ENCODE peak calls at places on chromosomes 4 and X, in five cellular contexts. B, E, X, A and J are unnamed samples.

GRCh38 chrX:22121161-22121560 is 89.0 kb downstream of the PHEX start:
- DNase-seq in B (no peak), E (no peak), X (no peak), A (no peak), J (no peak)

GRCh38 chr4:180990931-180991330 is 1252.3 kb upstream of the TENM3 start:
- DNase-seq in B (no peak), E (no peak), X (no peak), A (no peak), J (no peak)

GRCh38 chr4:94545296-94545695 is 93.6 kb downstream of the PDLIM5 start:
- DNase-seq in B (peak), E (no peak), X (no peak), A (no peak), J (no peak)

GRCh38 chr4:78764498-78764961 is 11.6 kb upstream of the BMP2K start:
- DNase-seq in B (peak), E (no peak), X (no peak), A (no peak), J (no peak)

GRCh38 chrX:153969125-153969903 is 2.3 kb downstream of the HCFC1 start:
- DNase-seq in B (no peak), E (no peak), X (no peak), A (no peak), J (peak)

GRCh38 chr4:186809070-186809469 is 85.4 kb upstream of the FAT1 start:
- DNase-seq in B (no peak), E (no peak), X (no peak), A (no peak), J (no peak)

GRCh38 chr4:185730387-185730786 is 81.6 kb downstream of the SORBS2 start:
- DNase-seq in B (peak), E (no peak), X (no peak), A (no peak), J (peak)

GRCh38 chrX:150870487-150871340 is 27.8 kb downstream of the CD99L2 start:
- DNase-seq in B (peak), E (no peak), X (no peak), A (no peak), J (peak)

GRCh38 chr4:184420881-184421416 is 53.4 kb downstream of the IRF2 start:
- DNase-seq in B (no peak), E (no peak), X (no peak), A (no peak), J (no peak)

GRCh38 chr4:14856076-14856926 is 146.0 kb upstream of the CPEB2 start:
- DNase-seq in B (peak), E (no peak), X (no peak), A (no peak), J (peak)

GRCh38 chr4:2408401-2408958 is 10.0 kb downstream of the ZFYVE28 start:
- DNase-seq in B (no peak), E (no peak), X (no peak), A (no peak), J (peak)

GRCh38 chr4:156654410-156654809 is 317.2 kb downstream of the PDGFC start:
- DNase-seq in B (no peak), E (no peak), X (no peak), A (no peak), J (peak)

GRCh38 chrX:123860506-123860840 is 620 bp downstream of the XIAP start:
- DNase-seq in B (no peak), E (no peak), X (no peak), A (no peak), J (peak)

GRCh38 chr4:34181311-34181808 is 2063.0 kb downstream of the ARAP2 start:
- DNase-seq in B (peak), E (no peak), X (no peak), A (no peak), J (no peak)

GRCh38 chrX:43328358-43328946 is 327.6 kb upstream of the MAOA start:
- DNase-seq in B (no peak), E (no peak), X (no peak), A (no peak), J (no peak)

GRCh38 chr4:41160010-41160789 is 54.1 kb downstream of the APBB2 start:
- DNase-seq in B (peak), E (no peak), X (no peak), A (no peak), J (no peak)

GRCh38 chrX:95076449-95076848 is 1402.4 kb downstream of the FAM133A start:
- DNase-seq in B (peak), E (no peak), X (no peak), A (no peak), J (peak)

GRCh38 chrX:10548681-10549080 is 71.7 kb downstream of the MID1 start:
- DNase-seq in B (no peak), E (no peak), X (no peak), A (no peak), J (no peak)

GRCh38 chr4:25814323-25814722 is 48.5 kb downstream of the SEL1L3 start:
- DNase-seq in B (peak), E (no peak), X (no peak), A (peak), J (no peak)

GRCh38 chr4:76738081-76738931 is 159.6 kb downstream of the SOWAHB start:
- DNase-seq in B (peak), E (no peak), X (no peak), A (no peak), J (no peak)

GRCh38 chrX:18674417-18674787 is 2.5 kb upstream of the RS1 start:
- DNase-seq in B (no peak), E (peak), X (peak), A (peak), J (no peak)

GRCh38 chr4:7787067-7787466 is 152.6 kb downstream of the AFAP1 start:
- DNase-seq in B (no peak), E (no peak), X (no peak), A (no peak), J (no peak)

GRCh38 chrX:20270557-20270880 is 3.8 kb upstream of the RPS6KA3 start:
- DNase-seq in B (peak), E (no peak), X (no peak), A (no peak), J (no peak)

GRCh38 chr4:6761540-6762243 is 20.8 kb upstream of the KIAA0232 start:
- DNase-seq in B (no peak), E (no peak), X (no peak), A (no peak), J (no peak)

GRCh38 chr4:184845367-184846011 is 19.7 kb upstream of the ACSL1 start:
- DNase-seq in B (peak), E (no peak), X (no peak), A (no peak), J (no peak)

GRCh38 chrX:154436597-154437397 is at the start of gene GDI1:
- DNase-seq in B (peak), E (no peak), X (peak), A (peak), J (peak)

GRCh38 chr4:24794916-24795665 is at the start of gene SOD3:
- DNase-seq in B (peak), E (peak), X (peak), A (peak), J (no peak)

DNA sequence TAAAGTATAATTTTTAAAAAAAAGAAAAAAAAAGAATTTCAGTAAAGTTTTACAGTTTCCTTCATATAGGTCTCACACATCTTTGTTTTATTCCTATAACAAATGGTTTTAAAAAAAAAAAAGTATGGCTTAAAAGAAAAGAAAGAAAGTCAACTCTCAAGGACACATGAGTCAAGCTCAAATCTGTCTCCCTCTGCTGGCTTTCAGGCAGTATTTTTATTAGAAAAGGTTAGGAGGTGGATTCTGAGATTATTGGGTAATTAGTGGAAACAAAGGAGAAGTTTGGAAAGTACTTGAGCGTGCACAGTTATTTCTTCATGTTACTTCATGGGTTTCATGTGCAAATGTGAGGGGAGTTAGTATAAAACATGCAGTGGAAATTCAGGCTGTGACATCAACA is 36.6 kb upstream of the BTC start:
- DNase-seq in B (peak), E (no peak), X (no peak), A (no peak), J (peak)
- TF ChIP-seq CTCF in B (peak), E (peak), X (peak), A (no peak), J (no peak)

DNA sequence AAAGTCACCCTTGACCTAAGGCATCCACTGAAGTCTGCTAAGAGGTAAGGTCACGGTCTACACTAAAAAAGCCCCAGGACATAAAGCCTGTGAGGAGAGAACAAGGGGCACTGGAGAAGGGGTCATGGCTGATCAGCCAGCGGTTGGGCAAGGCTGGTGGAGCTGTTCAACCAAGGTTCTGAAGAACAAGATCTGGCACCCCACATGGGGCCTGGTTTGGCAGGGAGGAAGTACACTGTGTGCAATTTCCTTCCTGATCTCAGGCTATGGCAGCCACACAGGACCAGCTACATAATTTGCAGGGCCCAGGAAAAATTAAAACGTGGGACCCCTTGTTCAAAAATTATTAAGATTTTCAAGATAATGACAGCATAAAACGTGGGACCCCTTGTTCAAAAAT is 14.1 kb upstream of the BRS3 start:
- DNase-seq in B (no peak), E (no peak), X (no peak), A (no peak), J (peak)
- TF ChIP-seq CTCF in B (no peak), E (no peak), X (no peak), A (no peak), J (no peak)

DNA sequence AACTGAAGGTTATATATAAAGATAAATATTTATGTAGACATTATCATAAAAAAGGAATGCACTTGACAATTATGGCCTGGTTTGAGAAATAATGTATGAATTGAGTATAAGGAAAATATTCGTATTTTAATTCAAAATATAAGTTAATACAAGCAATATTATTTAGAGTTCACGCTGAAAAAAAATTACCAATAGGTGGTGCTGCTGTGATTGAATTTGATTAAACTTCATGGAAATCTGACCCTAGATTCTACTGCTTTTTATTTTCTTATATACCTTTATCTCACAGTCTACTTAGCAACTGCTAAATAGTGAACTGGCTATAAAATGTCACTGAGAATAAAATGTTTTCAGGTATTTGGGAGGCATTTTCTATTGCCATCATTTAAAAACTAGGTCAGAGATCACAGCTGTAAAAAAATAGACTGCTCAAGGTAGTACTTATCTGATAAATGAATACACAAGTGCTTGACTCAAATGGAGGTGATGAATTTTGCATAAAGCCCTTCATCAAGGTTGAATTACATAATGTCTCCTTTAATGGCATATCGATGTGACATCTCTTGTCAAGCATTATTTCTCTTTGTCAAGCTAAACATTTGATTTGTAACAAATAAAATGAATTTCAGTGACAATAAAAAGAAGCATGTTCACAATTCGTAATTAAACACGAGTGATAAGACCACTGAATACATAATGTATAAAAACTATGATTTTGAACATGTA is 1638.8 kb upstream of the PCDH7 start:
- DNase-seq in B (peak), E (no peak), X (no peak), A (no peak), J (peak)
- TF ChIP-seq CTCF in B (no peak), E (no peak), X (peak), A (peak), J (no peak)

DNA sequence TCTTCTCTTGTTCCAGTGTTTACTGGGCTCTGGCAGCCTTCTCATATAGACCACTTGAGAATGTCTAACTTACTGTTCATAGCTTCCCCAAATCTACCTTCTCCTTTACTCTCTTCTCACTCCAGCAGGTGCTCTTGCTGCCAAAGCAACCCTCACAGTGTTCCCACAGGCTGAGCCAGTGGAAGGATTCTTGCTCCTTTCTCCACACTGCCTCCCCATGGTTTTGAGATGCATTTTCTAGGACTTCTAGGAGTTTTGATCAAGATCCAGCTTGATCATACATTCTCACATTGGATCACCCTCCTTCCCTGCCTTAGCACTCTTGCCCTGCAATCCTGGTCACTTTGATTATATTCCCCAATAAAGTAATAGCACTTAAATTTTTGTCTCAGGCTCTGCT is 230.8 kb downstream of the TMEM47 start:
- DNase-seq in B (peak), E (no peak), X (no peak), A (no peak), J (no peak)
- TF ChIP-seq CTCF in B (peak), E (peak), X (no peak), A (no peak), J (no peak)